ENCODE peak calls at places on chromosomes 13 and 19, in seven cellular contexts. Q is GM23248, G is SK-N-SH, E is GM23338, I is hepatocyte, X is PC-3, S is neural progenitor cell. V is an unnamed sample.

GRCh38 chr19:6521718-6522646 is 8.8 kb upstream of the TNFSF9 start:
- DNase-seq in Q (peak), G (no peak), E (peak), I (no peak), X (no peak), S (no peak), V (no peak)

GRCh38 chr13:95502216-95502615 is 50.3 kb upstream of the CLDN10 start:
- DNase-seq in Q (no peak), G (no peak), E (no peak), I (no peak), X (no peak), S (no peak), V (no peak)

GRCh38 chr13:101416181-101417042 is at the start of gene NALCN:
- DNase-seq in Q (peak), G (peak), E (peak), I (peak), X (peak), S (peak), V (peak)

GRCh38 chr19:45469835-45470146 is 2.0 kb downstream of the FOSB start:
- DNase-seq in Q (no peak), G (peak), E (peak), I (no peak), X (no peak), S (no peak), V (peak)

GRCh38 chr13:98874029-98874397 is 103.9 kb downstream of the DOCK9 start:
- DNase-seq in Q (no peak), G (no peak), E (no peak), I (no peak), X (no peak), S (no peak), V (no peak)

GRCh38 chr13:73223372-73223781 is 164.6 kb downstream of the KLF5 start:
- DNase-seq in Q (no peak), G (no peak), E (no peak), I (no peak), X (peak), S (no peak), V (peak)

GRCh38 chr13:44365899-44366298 is 7.7 kb upstream of the SERP2 start:
- DNase-seq in Q (no peak), G (no peak), E (no peak), I (no peak), X (no peak), S (no peak), V (no peak)

GRCh38 chr13:70253411-70253810 is 145.2 kb upstream of the KLHL1 start:
- DNase-seq in Q (no peak), G (no peak), E (no peak), I (no peak), X (peak), S (no peak), V (no peak)

GRCh38 chr13:51275101-51275500 is 52.9 kb downstream of the FAM124A start:
- DNase-seq in Q (no peak), G (no peak), E (no peak), I (no peak), X (no peak), S (no peak), V (no peak)

GRCh38 chr19:51696606-51697005 is 3.5 kb downstream of the SPACA6 start:
- DNase-seq in Q (no peak), G (no peak), E (no peak), I (no peak), X (no peak), S (no peak), V (no peak)

GRCh38 chr19:16117594-16118033 is 5.9 kb downstream of the RAB8A start:
- DNase-seq in Q (no peak), G (no peak), E (peak), I (no peak), X (no peak), S (no peak), V (peak)

GRCh38 chr13:40920826-40921225 is 98.3 kb downstream of the ELF1 start:
- DNase-seq in Q (peak), G (no peak), E (no peak), I (no peak), X (peak), S (no peak), V (no peak)

DNA sequence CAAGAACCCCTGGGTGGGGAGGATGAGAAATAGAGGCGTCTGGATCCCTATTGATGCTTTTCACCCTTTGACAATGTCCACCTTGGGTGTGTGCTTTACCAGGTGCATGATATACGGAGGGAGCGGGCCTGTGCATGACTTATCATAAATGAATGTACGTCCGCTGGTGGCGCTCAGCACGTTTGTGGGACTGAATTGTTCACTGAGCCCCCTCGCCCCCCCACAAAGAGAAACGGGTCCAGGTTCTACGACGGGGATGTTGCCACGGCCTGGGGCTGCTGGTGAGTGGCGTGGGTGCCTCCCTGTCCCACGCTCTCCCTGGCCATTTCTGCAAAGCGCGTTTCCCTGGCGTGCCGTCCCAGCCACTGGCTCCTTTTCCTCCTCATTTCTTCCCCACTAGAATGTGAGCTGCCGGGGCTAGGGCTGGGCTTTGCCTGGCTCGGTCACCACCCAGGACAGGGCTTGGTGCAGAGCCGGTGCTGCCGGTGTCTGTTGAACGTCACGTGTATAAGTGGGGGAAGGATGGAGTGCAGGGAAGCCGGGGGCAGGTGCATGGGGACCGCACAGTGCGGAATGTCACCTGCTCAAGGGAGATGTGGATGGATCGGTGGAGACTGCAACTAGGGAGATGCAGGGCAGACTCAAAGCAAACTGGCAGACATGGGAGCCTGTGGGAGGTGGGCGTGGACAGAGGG is 21.6 kb downstream of the LRRC4B start:
- DNase-seq in Q (no peak), G (no peak), E (no peak), I (no peak), X (no peak), S (no peak), V (no peak)
- H3K27ac ChIP-seq in Q (no peak), G (no peak), E (no peak), I (no peak), X (no peak), S (no peak), V (no peak)

DNA sequence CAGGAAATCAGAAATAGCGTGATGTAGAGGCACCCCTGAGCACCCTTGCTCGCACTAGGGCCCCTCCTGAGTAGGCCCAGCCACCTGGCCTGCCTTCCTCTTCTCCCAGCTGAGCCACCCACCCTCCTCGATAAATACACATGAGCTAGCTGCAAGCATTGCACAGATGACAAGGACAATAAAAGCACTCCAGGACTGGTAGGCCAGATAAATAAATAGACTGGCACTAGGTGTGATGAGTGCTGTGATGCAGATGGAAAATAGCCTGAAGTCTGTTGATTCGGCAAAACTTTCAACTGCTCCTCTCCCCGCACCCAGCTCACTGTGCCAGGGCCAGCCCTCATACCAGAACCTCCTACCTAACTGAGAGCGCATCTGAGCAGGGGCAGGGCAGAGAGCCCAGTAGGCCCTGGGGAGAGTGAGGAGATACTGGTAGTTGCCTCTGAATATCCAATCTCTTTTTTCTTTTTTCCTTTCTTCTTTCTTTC is 54.5 kb upstream of the GPI start:
- DNase-seq in Q (no peak), G (no peak), E (no peak), I (no peak), X (no peak), S (no peak), V (no peak)
- TF ChIP-seq EZH2phosphoT487 in Q (no peak), G (no peak), E (no peak), I (no peak), X (no peak), S (no peak), V (no peak)

GRCh38 chr13:60873116-60873515 is 476.1 kb downstream of the TDRD3 start:
- DNase-seq in Q (no peak), G (no peak), E (no peak), I (no peak), X (peak), S (no peak), V (no peak)

GRCh38 chr13:60869225-60869624 is 472.2 kb downstream of the TDRD3 start:
- DNase-seq in Q (no peak), G (no peak), E (no peak), I (no peak), X (no peak), S (no peak), V (no peak)

GRCh38 chr13:60869941-60870613 is 473.1 kb downstream of the TDRD3 start:
- DNase-seq in Q (no peak), G (no peak), E (no peak), I (no peak), X (no peak), S (no peak), V (no peak)
- H3K4me2 ChIP-seq in Q (no peak), G (no peak), E (no peak), I (no peak), X (no peak), S (no peak), V (no peak)

GRCh38 chr19:48616491-48617056 is 1.7 kb upstream of the FAM83E start:
- DNase-seq in Q (no peak), G (no peak), E (no peak), I (no peak), X (no peak), S (no peak), V (no peak)
- H3K27ac ChIP-seq in Q (no peak), G (no peak), E (peak), I (peak), X (no peak), S (peak), V (no peak)

GRCh38 chr13:43346427-43346826 is 323.0 kb downstream of the DNAJC15 start:
- DNase-seq in Q (no peak), G (peak), E (no peak), I (peak), X (no peak), S (no peak), V (no peak)
- TF ChIP-seq EZH2phosphoT487 in Q (no peak), G (no peak), E (no peak), I (no peak), X (no peak), S (no peak), V (no peak)

DNA sequence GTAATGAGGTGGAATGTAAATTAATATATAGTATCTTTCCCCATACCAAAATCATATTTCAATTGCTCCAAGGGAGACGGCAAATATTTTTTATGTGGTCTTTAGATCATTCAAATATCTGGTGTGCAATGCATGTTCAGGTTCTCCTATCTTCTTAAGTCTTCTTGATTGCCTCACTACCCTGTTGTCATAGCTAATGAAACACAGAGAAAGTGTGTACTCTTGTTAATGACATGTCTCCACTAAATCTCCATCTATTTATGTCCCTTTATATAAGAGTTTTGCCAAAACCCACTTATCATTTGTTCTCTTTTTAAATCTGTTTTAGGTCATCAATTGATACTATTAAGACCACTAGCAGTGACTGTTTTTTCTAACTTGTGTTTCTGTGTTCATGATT is 6.6 kb downstream of the STARD13 start:
- DNase-seq in Q (no peak), G (no peak), E (no peak), I (no peak), X (no peak), S (no peak), V (no peak)
- H3K4me2 ChIP-seq in Q (peak), G (peak), E (no peak), I (no peak), X (peak), S (no peak), V (no peak)